ENCODE peak calls at places on chromosomes 5 and 9, in four cellular contexts. One of them, this sample, is unnamed.

GRCh38 chr5:17156463-17156862 is 61.0 kb upstream of the BASP1 start:
- DNase-seq in stimulated activated CD8-positive, alpha-beta memory T cell treated with anti-CD3 and anti-CD28 coated beads, Interleukin-12 subunit alpha, Interleukin-12 subunit beta, amount 100 ng/mL, for 1 hour: no peak
- DNase-seq in mucosa of descending colon: no peak
- DNase-seq in GOT3: no peak
- DNase-seq in this sample: no peak

GRCh38 chr9:110282023-110282766 is 25.9 kb upstream of the TXN start:
- DNase-seq in stimulated activated CD8-positive, alpha-beta memory T cell treated with anti-CD3 and anti-CD28 coated beads, Interleukin-12 subunit alpha, Interleukin-12 subunit beta, amount 100 ng/mL, for 1 hour: no peak
- DNase-seq in GOT3: no peak
- DNase-seq in mucosa of descending colon: no peak
- DNase-seq in this sample: no peak

GRCh38 chr5:1401681-1402096 is 43.6 kb downstream of the SLC6A3 start:
- DNase-seq in stimulated activated CD8-positive, alpha-beta memory T cell treated with anti-CD3 and anti-CD28 coated beads, Interleukin-12 subunit alpha, Interleukin-12 subunit beta, amount 100 ng/mL, for 1 hour: no peak
- DNase-seq in GOT3: no peak
- DNase-seq in mucosa of descending colon: peak; percentile 40
- DNase-seq in this sample: peak; percentile 33

GRCh38 chr9:135703726-135704125 is 1.7 kb downstream of the KCNT1 start:
- DNase-seq in GOT3: no peak
- DNase-seq in stimulated activated CD8-positive, alpha-beta memory T cell treated with anti-CD3 and anti-CD28 coated beads, Interleukin-12 subunit alpha, Interleukin-12 subunit beta, amount 100 ng/mL, for 1 hour: no peak
- DNase-seq in mucosa of descending colon: no peak
- DNase-seq in this sample: no peak

GRCh38 chr9:89746385-89747116 is 141.7 kb downstream of the GADD45G start:
- DNase-seq in mucosa of descending colon: no peak
- DNase-seq in GOT3: no peak
- DNase-seq in stimulated activated CD8-positive, alpha-beta memory T cell treated with anti-CD3 and anti-CD28 coated beads, Interleukin-12 subunit alpha, Interleukin-12 subunit beta, amount 100 ng/mL, for 1 hour: no peak
- DNase-seq in this sample: no peak

GRCh38 chr5:138467711-138468132 is 2.4 kb downstream of the EGR1 start:
- DNase-seq in GOT3: no peak
- DNase-seq in mucosa of descending colon: no peak
- DNase-seq in stimulated activated CD8-positive, alpha-beta memory T cell treated with anti-CD3 and anti-CD28 coated beads, Interleukin-12 subunit alpha, Interleukin-12 subunit beta, amount 100 ng/mL, for 1 hour: peak; percentile 46
- DNase-seq in this sample: no peak

GRCh38 chr5:149838881-149839739 is 105.5 kb downstream of the PDE6A start:
- DNase-seq in stimulated activated CD8-positive, alpha-beta memory T cell treated with anti-CD3 and anti-CD28 coated beads, Interleukin-12 subunit alpha, Interleukin-12 subunit beta, amount 100 ng/mL, for 1 hour: no peak
- DNase-seq in mucosa of descending colon: no peak
- DNase-seq in GOT3: no peak
- DNase-seq in this sample: no peak

GRCh38 chr5:151678146-151678545 is 8.6 kb downstream of the SPARC start:
- DNase-seq in stimulated activated CD8-positive, alpha-beta memory T cell treated with anti-CD3 and anti-CD28 coated beads, Interleukin-12 subunit alpha, Interleukin-12 subunit beta, amount 100 ng/mL, for 1 hour: no peak
- DNase-seq in mucosa of descending colon: no peak
- DNase-seq in GOT3: no peak
- DNase-seq in this sample: no peak

GRCh38 chr9:109507421-109507838 is 9.3 kb upstream of the PTPN3 start:
- DNase-seq in stimulated activated CD8-positive, alpha-beta memory T cell treated with anti-CD3 and anti-CD28 coated beads, Interleukin-12 subunit alpha, Interleukin-12 subunit beta, amount 100 ng/mL, for 1 hour: no peak
- DNase-seq in GOT3: no peak
- DNase-seq in mucosa of descending colon: no peak
- DNase-seq in this sample: no peak

GRCh38 chr9:123940721-123941534 is 11.0 kb upstream of the DENND1A start:
- DNase-seq in GOT3: no peak
- DNase-seq in stimulated activated CD8-positive, alpha-beta memory T cell treated with anti-CD3 and anti-CD28 coated beads, Interleukin-12 subunit alpha, Interleukin-12 subunit beta, amount 100 ng/mL, for 1 hour: no peak
- DNase-seq in mucosa of descending colon: no peak
- DNase-seq in this sample: no peak

GRCh38 chr9:74285075-74285474 is 212.1 kb upstream of the RORB start:
- DNase-seq in mucosa of descending colon: no peak
- DNase-seq in stimulated activated CD8-positive, alpha-beta memory T cell treated with anti-CD3 and anti-CD28 coated beads, Interleukin-12 subunit alpha, Interleukin-12 subunit beta, amount 100 ng/mL, for 1 hour: no peak
- DNase-seq in GOT3: no peak
- DNase-seq in this sample: no peak

GRCh38 chr5:17129093-17129492 is 88.3 kb upstream of the BASP1 start:
- DNase-seq in GOT3: no peak
- DNase-seq in stimulated activated CD8-positive, alpha-beta memory T cell treated with anti-CD3 and anti-CD28 coated beads, Interleukin-12 subunit alpha, Interleukin-12 subunit beta, amount 100 ng/mL, for 1 hour: no peak
- DNase-seq in mucosa of descending colon: no peak
- DNase-seq in this sample: no peak

GRCh38 chr5:39892708-39893107 is 467.9 kb upstream of the DAB2 start:
- DNase-seq in stimulated activated CD8-positive, alpha-beta memory T cell treated with anti-CD3 and anti-CD28 coated beads, Interleukin-12 subunit alpha, Interleukin-12 subunit beta, amount 100 ng/mL, for 1 hour: no peak
- DNase-seq in mucosa of descending colon: no peak
- DNase-seq in GOT3: no peak
- DNase-seq in this sample: no peak

GRCh38 chr9:93225417-93225816 is 41.5 kb downstream of the WNK2 start:
- DNase-seq in mucosa of descending colon: no peak
- DNase-seq in GOT3: no peak
- DNase-seq in stimulated activated CD8-positive, alpha-beta memory T cell treated with anti-CD3 and anti-CD28 coated beads, Interleukin-12 subunit alpha, Interleukin-12 subunit beta, amount 100 ng/mL, for 1 hour: no peak
- DNase-seq in this sample: no peak

This sample was measured in CD14-positive monocyte.